ENCODE peak calls at places on chromosome 5, in four cellular contexts. E, V, H and L are unnamed samples.

GRCh38 chr5:169114466-169114865 is 186.5 kb downstream of the SLIT3 start:
- DNase-seq in E (no peak), V (no peak), H (no peak), L (no peak)

GRCh38 chr5:63743096-63743798 is 219.0 kb downstream of the HTR1A start:
- DNase-seq in E (no peak), V (no peak), H (no peak), L (no peak)

GRCh38 chr5:10289353-10289752 is 18.3 kb downstream of the CMBL start:
- DNase-seq in E (no peak), V (no peak), H (no peak), L (no peak)

GRCh38 chr5:148791334-148791667 is 35.1 kb upstream of the ADRB2 start:
- DNase-seq in E (no peak), V (peak), H (no peak), L (no peak)

GRCh38 chr5:16245249-16245648 is 65.7 kb upstream of the MARCHF11 start:
- DNase-seq in E (no peak), V (no peak), H (no peak), L (no peak)

GRCh38 chr5:37900692-37901091 is 60.9 kb upstream of the GDNF start:
- DNase-seq in E (no peak), V (no peak), H (no peak), L (peak)

GRCh38 chr5:133980652-133981051 is 12.2 kb upstream of the C5orf15 start:
- DNase-seq in E (no peak), V (no peak), H (no peak), L (no peak)

GRCh38 chr5:73544429-73545402 is 20.7 kb downstream of the ANKRA2 start:
- DNase-seq in E (no peak), V (no peak), H (no peak), L (no peak)

GRCh38 chr5:145752947-145753346 is 82.2 kb downstream of the PRELID2 start:
- DNase-seq in E (no peak), V (no peak), H (no peak), L (no peak)

GRCh38 chr5:140870221-140871201 is 1.8 kb downstream of the PCDHA11 start:
- DNase-seq in E (no peak), V (no peak), H (no peak), L (no peak)

GRCh38 chr5:170846416-170846815 is 15.4 kb upstream of the RANBP17 start:
- DNase-seq in E (no peak), V (no peak), H (no peak), L (no peak)

GRCh38 chr5:76746677-76747076 is 30.8 kb downstream of the F2R start:
- DNase-seq in E (no peak), V (no peak), H (no peak), L (no peak)

GRCh38 chr5:102853680-102854079 is 98.6 kb downstream of the PAM start:
- DNase-seq in E (no peak), V (no peak), H (no peak), L (no peak)

GRCh38 chr5:134837530-134838181 is 8.1 kb upstream of the C5orf24 start:
- DNase-seq in E (no peak), V (no peak), H (no peak), L (no peak)

GRCh38 chr5:174571662-174572397 is 152.6 kb upstream of the MSX2 start:
- DNase-seq in E (no peak), V (no peak), H (no peak), L (peak)

GRCh38 chr5:157670662-157671591 is at the start of gene C5orf52:
- DNase-seq in E (no peak), V (peak), H (no peak), L (no peak)

GRCh38 chr5:167582263-167582662 is 709.2 kb upstream of the WWC1 start:
- DNase-seq in E (no peak), V (no peak), H (no peak), L (no peak)

GRCh38 chr5:12316812-12317211 is 412.6 kb upstream of the CTNND2 start:
- DNase-seq in E (no peak), V (no peak), H (no peak), L (no peak)

GRCh38 chr5:134132372-134133212 is 18.1 kb downstream of the TCF7 start:
- DNase-seq in E (no peak), V (peak), H (no peak), L (no peak)

GRCh38 chr5:142697356-142697807 is 11.5 kb upstream of the FGF1 start:
- DNase-seq in E (no peak), V (no peak), H (no peak), L (no peak)
- TF ChIP-seq EGR1 in E (no peak), V (no peak), H (no peak), L (no peak)

DNA sequence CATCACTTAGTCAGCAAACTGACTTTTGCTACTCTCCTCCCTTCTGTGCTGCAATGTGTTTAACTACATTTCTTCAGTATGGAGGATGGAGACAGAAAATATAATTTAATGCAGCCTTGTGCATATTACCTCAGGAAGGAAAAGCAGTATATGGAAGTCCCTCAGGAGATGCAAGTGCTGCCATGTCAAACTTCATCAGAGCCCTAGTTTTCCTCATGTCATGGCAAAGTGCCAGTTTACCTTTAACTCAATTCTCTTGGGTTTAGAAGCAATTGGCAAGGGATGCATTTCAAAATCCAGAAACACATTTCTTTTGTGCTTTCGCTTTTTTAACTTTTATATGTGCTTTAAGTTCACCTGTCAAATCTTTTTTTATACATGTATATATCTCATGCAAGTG is 365.4 kb downstream of the ISL1 start:
- DNase-seq in E (no peak), V (no peak), H (no peak), L (no peak)
- H3K4me2 ChIP-seq in E (no peak), V (no peak), H (no peak), L (no peak)

GRCh38 chr5:112228672-112229071 is 190.4 kb downstream of the EPB41L4A start:
- DNase-seq in E (no peak), V (no peak), H (no peak), L (peak)
- TF ChIP-seq SP1 in E (no peak), V (no peak), H (no peak), L (peak)

GRCh38 chr5:112165897-112166737 is 253.0 kb downstream of the EPB41L4A start:
- DNase-seq in E (peak), V (no peak), H (no peak), L (no peak)
- TF ChIP-seq EGR1 in E (no peak), V (no peak), H (no peak), L (no peak)

GRCh38 chr5:132262882-132263547 is 5.5 kb downstream of the PDLIM4 start:
- DNase-seq in E (no peak), V (no peak), H (no peak), L (no peak)

GRCh38 chr5:132259061-132259851 is 1.8 kb downstream of the PDLIM4 start:
- DNase-seq in E (no peak), V (no peak), H (peak), L (no peak)

GRCh38 chr5:132260051-132260450 is 2.6 kb downstream of the PDLIM4 start:
- DNase-seq in E (no peak), V (no peak), H (no peak), L (no peak)

GRCh38 chr5:132261881-132262845 is 4.7 kb downstream of the PDLIM4 start:
- DNase-seq in E (no peak), V (no peak), H (no peak), L (no peak)

GRCh38 chr5:132260714-132261615 is 3.5 kb downstream of the PDLIM4 start:
- DNase-seq in E (no peak), V (peak), H (peak), L (peak)
- H3K4me2 ChIP-seq in E (no peak), V (no peak), H (peak), L (peak)

GRCh38 chr5:178765753-178766300 is 35.4 kb upstream of the ZNF354A start:
- DNase-seq in E (no peak), V (no peak), H (no peak), L (no peak)
- TF ChIP-seq SP1 in E (no peak), V (no peak), H (no peak), L (no peak)